ENCODE peak calls at places on chromosome 9, in five cellular contexts. E is brain microvascular endothelial cell, R is foreskin fibroblast, F is astrocyte of the spinal cord, X is A549. B is an unnamed sample.

GRCh38 chr9:110031511-110032173 is 176.3 kb downstream of the C9orf152 start:
- DNase-seq in R (peak), F (peak), E (peak), X (peak), B (no peak)

GRCh38 chr9:10366171-10366779 is 246.5 kb downstream of the PTPRD start:
- DNase-seq in R (peak), F (peak), X (peak), E (peak), B (no peak)

GRCh38 chr9:93492327-93492726 is 38.9 kb upstream of the FAM120AOS start:
- DNase-seq in F (no peak), R (no peak), E (no peak), X (no peak), B (no peak)

GRCh38 chr9:5608298-5609254 is 20.3 kb upstream of the RIC1 start:
- DNase-seq in R (no peak), E (no peak), F (no peak), X (no peak), B (no peak)

GRCh38 chr9:78566948-78567675 is 270.2 kb downstream of the PSAT1 start:
- DNase-seq in R (peak), F (peak), X (no peak), E (peak), B (no peak)

GRCh38 chr9:86470326-86470725 is 116.1 kb upstream of the TUT7 start:
- DNase-seq in X (no peak), E (no peak), R (no peak), F (peak), B (no peak)

GRCh38 chr9:127942152-127943010 is 4.7 kb upstream of the DPM2 start:
- DNase-seq in X (peak), F (peak), R (peak), E (peak), B (no peak)

GRCh38 chr9:134333234-134333873 is 7.1 kb downstream of the RXRA start:
- DNase-seq in R (peak), F (peak), E (no peak), X (no peak), B (no peak)

GRCh38 chr9:108934323-108934885 is at the start of gene ABITRAM:
- DNase-seq in R (peak), E (peak), F (peak), X (peak), B (peak)

GRCh38 chr9:134099123-134099761 is 31.4 kb upstream of the BRD3 start:
- DNase-seq in R (peak), F (peak), E (peak), X (peak), B (no peak)

GRCh38 chr9:114507726-114508125 is 2.5 kb upstream of the WHRN start:
- DNase-seq in X (peak), E (no peak), F (no peak), R (peak), B (no peak)

GRCh38 chr9:37451628-37452027 is 13.6 kb downstream of the ZBTB5 start:
- DNase-seq in F (no peak), E (no peak), X (no peak), R (no peak), B (no peak)

GRCh38 chr9:128203024-128203841 is at the start of gene DNM1:
- DNase-seq in X (peak), E (no peak), R (peak), F (peak), B (peak)

GRCh38 chr9:99023831-99024230 is 80.1 kb downstream of the COL15A1 start:
- DNase-seq in R (peak), E (peak), F (peak), X (no peak), B (no peak)

GRCh38 chr9:79233542-79233941 is 338.2 kb upstream of the TLE4 start:
- DNase-seq in E (peak), F (peak), X (peak), R (peak), B (no peak)

GRCh38 chr9:6215562-6215961 is at the start of gene IL33:
- DNase-seq in R (peak), E (no peak), F (no peak), X (no peak), B (no peak)

GRCh38 chr9:95462419-95463121 is 54.2 kb downstream of the PTCH1 start:
- DNase-seq in F (peak), R (peak), E (peak), X (no peak), B (peak)

GRCh38 chr9:81318571-81318970 is 370.8 kb downstream of the TLE1 start:
- DNase-seq in X (peak), F (peak), E (peak), R (peak), B (no peak)

GRCh38 chr9:122051401-122052346 is 41.4 kb downstream of the TTLL11 start:
- DNase-seq in F (peak), R (peak), X (no peak), E (peak), B (no peak)

GRCh38 chr9:81074261-81074660 is 615.1 kb downstream of the TLE1 start:
- DNase-seq in R (no peak), F (no peak), X (no peak), E (no peak), B (no peak)

GRCh38 chr9:21402387-21403247 is 6.3 kb upstream of the IFNA8 start:
- DNase-seq in R (peak), F (no peak), E (no peak), X (peak), B (no peak)

GRCh38 chr9:83346655-83347393 is 191.4 kb downstream of the FRMD3 start:
- DNase-seq in X (no peak), R (no peak), F (no peak), E (no peak), B (no peak)

GRCh38 chr9:86368871-86369521 is 14.8 kb upstream of the TUT7 start:
- DNase-seq in F (peak), X (no peak), E (peak), R (peak), B (no peak)

GRCh38 chr9:7844283-7844682 is 44.7 kb upstream of the DMAC1 start:
- DNase-seq in E (no peak), F (peak), R (peak), X (peak), B (no peak)
- TF ChIP-seq CTCF in E (peak), F (peak), R (no peak), X (no peak), B (peak)

GRCh38 chr9:72800326-72800994 is 152.4 kb downstream of the ALDH1A1 start:
- DNase-seq in R (peak), E (no peak), X (no peak), F (no peak), B (no peak)
- TF ChIP-seq CTCF in R (no peak), E (no peak), X (no peak), F (no peak), B (no peak)

GRCh38 chr9:75198436-75198835 is 110.1 kb downstream of the OSTF1 start:
- DNase-seq in E (no peak), X (no peak), F (no peak), R (no peak), B (no peak)
- TF ChIP-seq CTCF in E (peak), X (no peak), F (peak), R (no peak), B (peak)

GRCh38 chr9:35759795-35760194 is 5.7 kb upstream of the MSMP start:
- DNase-seq in E (no peak), X (no peak), R (no peak), F (no peak), B (no peak)
- TF ChIP-seq CTCF in E (no peak), X (no peak), R (no peak), F (no peak), B (no peak)